ENCODE peak calls at places on chromosome 3, in seven cellular contexts. Q is A549, N is mammary epithelial cell, U is right lobe of liver, H is pancreas, A is omental fat pad, G is IMR-90. Y is an unnamed sample.

GRCh38 chr3:114506622-114507300 is 212.9 kb downstream of the TIGIT start:
- DNase-seq in Q (no peak), N (no peak), U (no peak), H (no peak), A (no peak), G (peak), Y (no peak)

GRCh38 chr3:159732172-159733111 is 256.2 kb upstream of the IL12A start:
- DNase-seq in Q (peak), N (peak), U (no peak), H (no peak), A (no peak), G (peak), Y (peak)

GRCh38 chr3:189143321-189143720 is 28.4 kb upstream of the TPRG1 start:
- DNase-seq in Q (no peak), N (no peak), U (no peak), H (no peak), A (no peak), G (peak), Y (no peak)

GRCh38 chr3:81152156-81152555 is 609.3 kb downstream of the GBE1 start:
- DNase-seq in Q (no peak), N (no peak), U (no peak), H (no peak), A (no peak), G (no peak), Y (no peak)

GRCh38 chr3:133472889-133473288 is 73.0 kb downstream of the BFSP2 start:
- DNase-seq in Q (no peak), N (no peak), U (no peak), H (no peak), A (no peak), G (no peak), Y (no peak)

GRCh38 chr3:119663885-119664284 is 3.5 kb upstream of the POPDC2 start:
- DNase-seq in Q (no peak), N (no peak), U (no peak), H (no peak), A (no peak), G (no peak), Y (no peak)

GRCh38 chr3:45907769-45908705 is 21.7 kb downstream of the CCR9 start:
- DNase-seq in Q (no peak), N (no peak), U (no peak), H (no peak), A (no peak), G (peak), Y (peak)

GRCh38 chr3:72480366-72480765 is 367.9 kb downstream of the SHQ1 start:
- DNase-seq in Q (no peak), N (no peak), U (no peak), H (no peak), A (no peak), G (no peak), Y (no peak)

GRCh38 chr3:127691494-127691893 is 18.7 kb downstream of the ABTB1 start:
- DNase-seq in Q (no peak), N (no peak), U (no peak), H (no peak), A (no peak), G (no peak), Y (no peak)

DNA sequence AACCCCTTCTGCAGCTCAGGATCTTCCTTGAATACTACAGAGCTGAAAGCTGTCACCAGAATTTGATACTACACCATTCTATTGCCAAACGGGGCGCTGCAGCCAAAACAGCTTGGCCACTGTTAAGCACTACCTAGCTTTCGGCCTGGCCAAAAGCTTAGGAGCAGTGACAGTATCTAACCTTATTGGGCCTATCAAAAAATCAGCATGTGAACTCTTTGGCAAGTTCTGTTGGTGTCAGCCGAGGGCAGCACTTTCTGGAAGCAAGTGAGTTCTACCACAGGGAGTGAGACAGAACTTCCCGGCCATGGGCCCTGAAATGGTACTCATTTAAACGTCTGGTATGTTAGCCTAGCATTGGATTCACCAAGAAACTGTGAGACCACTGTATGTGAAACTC is 16.1 kb upstream of the GYG1 start:
- DNase-seq in Q (peak), N (no peak), U (peak), H (no peak), A (no peak), G (no peak), Y (no peak)
- TF ChIP-seq CTCF in Q (no peak), N (no peak), U (peak), H (no peak), A (no peak), G (peak), Y (no peak)

GRCh38 chr3:14600856-14601610 is 50.5 kb upstream of the CCDC174 start:
- DNase-seq in Q (no peak), N (no peak), U (no peak), H (no peak), A (no peak), G (no peak), Y (no peak)

GRCh38 chr3:14600075-14600474 is 51.5 kb upstream of the CCDC174 start:
- DNase-seq in Q (no peak), N (no peak), U (no peak), H (no peak), A (no peak), G (no peak), Y (no peak)

GRCh38 chr3:14602804-14603644 is 48.5 kb upstream of the CCDC174 start:
- DNase-seq in Q (no peak), N (no peak), U (no peak), H (no peak), A (no peak), G (no peak), Y (no peak)

GRCh38 chr3:14601692-14602005 is 49.9 kb upstream of the CCDC174 start:
- DNase-seq in Q (no peak), N (no peak), U (no peak), H (no peak), A (no peak), G (no peak), Y (no peak)

GRCh38 chr3:14602006-14602803 is 49.4 kb upstream of the CCDC174 start:
- DNase-seq in Q (peak), N (no peak), U (no peak), H (no peak), A (no peak), G (no peak), Y (no peak)
- TF ChIP-seq CTCF in Q (peak), N (no peak), U (no peak), H (no peak), A (no peak), G (no peak), Y (peak)

DNA sequence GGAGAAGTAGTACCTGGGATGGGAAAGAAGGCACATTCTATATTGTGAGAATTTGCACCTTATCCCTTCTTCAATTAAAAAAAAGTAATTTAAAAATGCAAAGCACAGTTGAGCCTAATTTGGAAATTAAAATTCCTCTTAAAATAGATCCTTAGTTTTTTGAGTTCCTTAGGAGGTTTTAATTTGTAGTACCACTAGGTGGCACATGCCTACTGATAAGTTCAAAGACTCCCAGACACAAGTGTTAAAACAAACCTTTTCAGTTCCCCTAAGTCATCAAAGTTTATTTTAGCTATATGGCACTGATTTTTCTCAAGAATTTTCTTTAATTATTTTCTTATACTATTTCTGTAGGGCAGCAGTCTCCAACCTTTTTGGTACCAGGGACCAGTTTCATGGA is 127.6 kb upstream of the AZI2 start:
- DNase-seq in Q (peak), N (peak), U (no peak), H (no peak), A (no peak), G (peak), Y (peak)
- TF ChIP-seq CTCF in Q (peak), N (peak), U (peak), H (peak), A (no peak), G (peak), Y (peak)

GRCh38 chr3:79845546-79845945 is 77.7 kb upstream of the ROBO1 start:
- DNase-seq in Q (no peak), N (no peak), U (no peak), H (no peak), A (no peak), G (no peak), Y (no peak)

GRCh38 chr3:79843180-79843579 is 75.4 kb upstream of the ROBO1 start:
- DNase-seq in Q (no peak), N (no peak), U (no peak), H (no peak), A (no peak), G (no peak), Y (no peak)

GRCh38 chr3:79847928-79848327 is 80.1 kb upstream of the ROBO1 start:
- DNase-seq in Q (no peak), N (no peak), U (no peak), H (no peak), A (no peak), G (no peak), Y (no peak)

GRCh38 chr3:79844176-79844575 is 76.4 kb upstream of the ROBO1 start:
- DNase-seq in Q (no peak), N (no peak), U (no peak), H (no peak), A (no peak), G (no peak), Y (no peak)

DNA sequence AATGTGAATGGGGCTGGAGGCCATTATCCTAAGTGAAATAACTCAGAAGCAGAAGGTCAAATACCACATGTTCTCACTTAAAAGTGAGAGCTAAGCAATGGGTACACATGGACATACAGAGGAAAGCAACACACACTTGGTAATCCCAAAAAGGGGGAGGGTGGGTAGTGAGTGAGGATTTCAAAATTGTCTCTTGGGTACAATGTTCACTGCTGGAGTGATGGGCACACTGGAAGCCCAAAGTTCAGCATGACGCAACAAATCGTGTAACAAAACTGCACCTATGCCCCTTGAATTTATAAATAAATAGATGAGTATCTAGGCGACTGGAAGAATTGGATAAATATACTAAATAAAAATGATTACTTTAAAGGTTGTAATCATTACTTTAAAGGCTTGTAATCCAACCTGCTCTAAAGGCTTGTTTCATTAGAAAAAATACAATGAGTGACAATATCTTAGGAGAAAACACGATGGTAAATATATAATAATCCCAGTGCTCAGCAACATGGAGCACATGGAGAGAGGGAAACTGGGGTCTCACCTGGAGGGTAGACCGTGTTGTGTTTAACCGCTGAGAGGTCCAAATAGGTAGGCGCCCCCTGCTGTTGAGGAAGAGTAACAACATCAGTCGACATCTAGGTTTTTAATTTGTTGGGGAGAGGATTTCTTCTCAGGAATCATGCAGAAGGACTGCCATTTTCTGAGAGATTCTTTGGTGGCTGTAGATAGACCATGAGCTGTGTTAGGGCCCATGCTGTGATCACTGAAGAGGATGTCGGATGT is 78.5 kb upstream of the ROBO1 start:
- DNase-seq in Q (peak), N (no peak), U (peak), H (no peak), A (no peak), G (no peak), Y (no peak)
- TF ChIP-seq CTCF in Q (no peak), N (peak), U (peak), H (no peak), A (no peak), G (peak), Y (peak)

DNA sequence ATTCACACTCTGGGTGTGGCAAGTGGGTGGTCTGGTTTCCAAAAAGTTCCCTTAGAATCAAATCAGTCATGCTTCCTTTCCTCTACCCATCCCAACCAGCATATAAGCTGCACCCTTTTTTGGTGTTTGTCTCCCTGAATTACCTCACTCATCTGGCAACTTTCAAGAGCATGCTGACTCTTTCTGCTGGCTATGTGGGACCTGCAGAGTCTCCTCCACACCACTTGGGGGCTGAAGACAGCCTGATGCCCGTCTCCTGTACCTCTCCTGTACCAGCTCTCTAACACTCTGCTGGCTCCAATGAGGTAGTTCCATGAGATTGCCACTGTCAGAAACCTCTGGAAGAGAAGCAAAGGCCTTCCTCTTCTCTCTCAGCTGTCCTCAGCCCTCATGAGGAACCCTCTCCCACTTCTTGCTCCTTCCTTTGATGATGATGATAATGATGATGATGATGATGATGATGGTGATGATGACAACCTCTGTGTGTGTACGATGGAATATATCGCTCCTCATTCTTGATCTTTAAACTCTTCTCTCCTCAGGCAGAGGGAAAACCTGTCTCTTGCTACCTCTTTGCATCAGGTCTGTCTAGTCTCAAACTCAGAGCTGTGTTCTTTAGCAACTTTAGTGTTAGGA is 257.4 kb downstream of the ZNF621 start:
- DNase-seq in Q (peak), N (no peak), U (no peak), H (no peak), A (no peak), G (no peak), Y (no peak)
- TF ChIP-seq CTCF in Q (no peak), N (no peak), U (no peak), H (no peak), A (no peak), G (no peak), Y (no peak)

DNA sequence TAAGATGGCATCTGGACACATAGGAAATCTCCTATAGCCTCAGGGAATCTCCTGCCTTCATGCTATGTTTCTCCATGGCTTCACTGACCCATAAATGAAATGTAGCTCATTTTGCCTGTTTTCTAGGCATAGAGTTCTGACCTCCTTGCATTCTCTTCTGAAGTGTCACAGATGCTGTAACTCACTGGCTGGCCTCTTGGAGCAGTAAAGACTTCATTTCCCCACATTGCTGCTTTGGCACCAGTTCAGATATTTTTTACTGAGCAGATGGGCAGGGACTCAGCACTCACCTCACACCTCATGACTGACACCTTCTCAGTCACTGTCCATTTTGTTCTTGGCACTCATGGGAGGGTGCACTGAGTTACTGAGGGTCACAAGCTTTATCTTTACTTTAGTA is 286.7 kb upstream of the TGFBR2 start:
- DNase-seq in Q (peak), N (peak), U (no peak), H (peak), A (no peak), G (peak), Y (peak)
- TF ChIP-seq CTCF in Q (peak), N (peak), U (peak), H (peak), A (no peak), G (peak), Y (peak)